ENCODE peak calls at places on chromosome 4, in eight cellular contexts. N is mesendoderm, A is gastrocnemius medialis, R is aorta, Z is SK-N-SH, U is suprapubic skin, E is K562, C is heart right ventricle. Q is an unnamed sample.
A peak's percentile ranks its signal among the peaks of the same experiment; 100 is the strongest.

GRCh38 chr4:103403619-103404018 is 205.5 kb upstream of the CENPE start:
- DNase-seq in N (no peak), R (no peak), A (no peak), E (no peak), U (no peak), C (no peak), Z (no peak), Q (no peak)

GRCh38 chr4:95362906-95363578 is 185.7 kb downstream of the UNC5C start:
- DNase-seq in Z (peak; percentile 48), E (peak; percentile 9), C (no peak), N (peak; percentile 65), U (no peak), A (no peak), R (no peak), Q (no peak)

GRCh38 chr4:36224969-36225903 is 19.1 kb downstream of the ARAP2 start:
- DNase-seq in U (no peak), N (peak; percentile 54), A (no peak), C (no peak), Z (no peak), E (no peak), R (no peak), Q (no peak)

GRCh38 chr4:177016541-177017141 is 223.9 kb upstream of the VEGFC start:
- DNase-seq in E (no peak), A (no peak), R (no peak), C (no peak), N (no peak), Z (no peak), U (no peak), Q (no peak)

GRCh38 chr4:56728512-56728911 is 47.4 kb upstream of the HOPX start:
- DNase-seq in E (no peak), A (peak; percentile 59), N (no peak), U (peak; percentile 73), C (peak; percentile 25), Z (no peak), R (no peak), Q (peak; percentile 79)

GRCh38 chr4:39542633-39543393 is 15.6 kb upstream of the UGDH start:
- DNase-seq in U (no peak), A (no peak), E (no peak), N (no peak), R (no peak), C (no peak), Z (no peak), Q (no peak)

GRCh38 chr4:2804449-2804972 is 11.6 kb downstream of the SH3BP2 start:
- DNase-seq in C (no peak), R (peak; percentile 61), U (peak; percentile 60), N (no peak), A (no peak), E (no peak), Z (no peak), Q (peak; percentile 31)

GRCh38 chr4:140802591-140802990 is 46.4 kb upstream of the TBC1D9 start:
- DNase-seq in E (no peak), U (no peak), N (no peak), Z (no peak), C (no peak), R (no peak), A (no peak), Q (no peak)

GRCh38 chr4:184453402-184454160 is 20.8 kb downstream of the IRF2 start:
- DNase-seq in R (no peak), N (peak; percentile 79), E (no peak), C (no peak), A (peak; percentile 40), Z (no peak), U (no peak), Q (peak; percentile 65)

GRCh38 chr4:114021445-114021844 is 42.0 kb upstream of the ARSJ start:
- DNase-seq in Z (no peak), E (no peak), R (no peak), U (no peak), N (no peak), C (no peak), A (no peak), Q (no peak)

GRCh38 chr4:29756966-29757365 is 963.2 kb upstream of the PCDH7 start:
- DNase-seq in R (no peak), N (peak; percentile 66), U (no peak), Z (no peak), A (no peak), C (no peak), E (no peak), Q (no peak)

GRCh38 chr4:155025762-155026457 is 182.5 kb upstream of the NPY2R start:
- DNase-seq in C (peak; percentile 15), R (no peak), E (peak; percentile 21), Z (no peak), N (peak; percentile 91), U (no peak), A (no peak), Q (no peak)

GRCh38 chr4:69835766-69836165 is 24.2 kb downstream of the SULT1E1 start:
- DNase-seq in E (no peak), Z (no peak), A (no peak), C (no peak), R (no peak), N (no peak), U (no peak), Q (no peak)

GRCh38 chr4:143344774-143345173 is 8.1 kb downstream of the GAB1 start:
- DNase-seq in U (no peak), A (no peak), N (no peak), E (no peak), C (no peak), R (no peak), Z (no peak), Q (no peak)

DNA sequence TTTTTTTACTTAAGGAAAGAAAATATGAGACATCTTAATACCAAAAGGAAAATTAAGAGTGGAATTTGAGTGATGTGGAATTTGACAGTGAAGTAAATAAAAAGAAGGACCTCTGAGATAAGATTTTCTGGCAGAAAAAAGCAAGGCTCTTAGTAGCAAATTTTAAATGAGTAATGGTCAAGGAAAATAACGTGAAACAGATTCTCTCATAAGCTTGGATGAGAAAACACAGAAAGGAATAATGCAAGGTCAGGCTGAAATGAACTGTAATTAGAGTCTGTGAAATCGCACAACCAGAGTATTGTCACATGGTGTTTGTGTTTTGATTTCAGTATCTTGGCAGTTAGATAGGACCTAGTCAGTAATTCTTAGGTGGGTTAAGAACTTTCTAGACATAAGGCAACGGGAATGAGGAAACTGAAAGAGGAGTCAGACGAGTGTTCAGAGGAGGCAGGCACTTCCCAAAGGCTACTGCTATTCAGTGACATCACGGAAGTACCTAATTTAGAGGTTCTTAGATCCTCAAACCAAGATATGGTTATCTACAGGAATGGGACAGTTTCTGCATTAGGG is 34.5 kb downstream of the LIMCH1 start:
- DNase-seq in Z (no peak), C (no peak), R (no peak), A (no peak), N (peak; percentile 13), E (no peak), U (no peak), Q (no peak)
- H3K4me3 ChIP-seq in Z (no peak overlapping the region), C (peak overlapping the region; percentile 1), R (no peak overlapping the region), A (peak overlapping the region; percentile 48), N (no peak overlapping the region), E (no peak overlapping the region), U (no peak overlapping the region), Q (no peak overlapping the region)

GRCh38 chr4:81606166-81606565 is 134.5 kb upstream of the RASGEF1B start:
- DNase-seq in E (no peak), A (no peak), Z (no peak), R (no peak), C (no peak), N (no peak), U (no peak), Q (no peak)

GRCh38 chr4:81605278-81605677 is 133.6 kb upstream of the RASGEF1B start:
- DNase-seq in N (peak; percentile 70), U (no peak), Z (no peak), C (no peak), R (no peak), A (no peak), E (no peak), Q (no peak)

GRCh38 chr4:81609844-81610243 is 138.1 kb upstream of the RASGEF1B start:
- DNase-seq in C (no peak), U (no peak), R (no peak), E (no peak), N (no peak), Z (no peak), A (no peak), Q (no peak)

GRCh38 chr4:81606796-81607550 is 135.3 kb upstream of the RASGEF1B start:
- DNase-seq in R (no peak), U (no peak), Z (no peak), N (peak; percentile 44), A (peak; percentile 15), E (no peak), C (no peak), Q (no peak)

GRCh38 chr4:81607947-81608346 is 136.2 kb upstream of the RASGEF1B start:
- DNase-seq in Z (no peak), U (no peak), N (no peak), C (no peak), R (no peak), E (no peak), A (no peak), Q (no peak)
- H3K4me1 ChIP-seq in Z (no peaks in the 10 kb centered on the region), U (no peaks in the 10 kb centered on the region), N (peaks cover 4% of the 10 kb centered on the region), C (peaks cover 11% of the 10 kb centered on the region), R (no peaks in the 10 kb centered on the region), E (no peaks in the 10 kb centered on the region), A (no peaks in the 10 kb centered on the region), Q (peaks cover 16% of the 10 kb centered on the region)

GRCh38 chr4:7843831-7844230 is 95.8 kb downstream of the AFAP1 start:
- DNase-seq in Z (no peak), A (no peak), C (no peak), E (no peak), N (no peak), R (no peak), U (no peak), Q (no peak)

GRCh38 chr4:7841071-7841470 is 98.6 kb downstream of the AFAP1 start:
- DNase-seq in N (no peak), E (no peak), Z (no peak), C (no peak), R (no peak), A (no peak), U (no peak), Q (no peak)

GRCh38 chr4:7839856-7840255 is 99.8 kb downstream of the AFAP1 start:
- DNase-seq in U (no peak), Z (no peak), C (no peak), A (no peak), N (no peak), R (no peak), E (no peak), Q (no peak)

GRCh38 chr4:7844247-7844991 is 95.2 kb downstream of the AFAP1 start:
- DNase-seq in N (peak; percentile 91), C (peak; percentile 81), A (peak; percentile 78), Z (peak; percentile 73), E (peak; percentile 61), R (peak; percentile 91), U (peak; percentile 83), Q (peak; percentile 63)

GRCh38 chr4:7842384-7843279 is 97.0 kb downstream of the AFAP1 start:
- DNase-seq in A (peak; percentile 63), N (peak; percentile 94), Z (no peak), E (no peak), U (no peak), R (peak; percentile 86), C (peak; percentile 48), Q (no peak)
- H3K27me3 ChIP-seq in A (no peaks in the 10 kb centered on the region), N (no peaks in the 10 kb centered on the region), Z (no peaks in the 10 kb centered on the region), E (peaks cover 38% of the 10 kb centered on the region), U (no peaks in the 10 kb centered on the region), R (no peaks in the 10 kb centered on the region), C (no peaks in the 10 kb centered on the region), Q (no peaks in the 10 kb centered on the region)

DNA sequence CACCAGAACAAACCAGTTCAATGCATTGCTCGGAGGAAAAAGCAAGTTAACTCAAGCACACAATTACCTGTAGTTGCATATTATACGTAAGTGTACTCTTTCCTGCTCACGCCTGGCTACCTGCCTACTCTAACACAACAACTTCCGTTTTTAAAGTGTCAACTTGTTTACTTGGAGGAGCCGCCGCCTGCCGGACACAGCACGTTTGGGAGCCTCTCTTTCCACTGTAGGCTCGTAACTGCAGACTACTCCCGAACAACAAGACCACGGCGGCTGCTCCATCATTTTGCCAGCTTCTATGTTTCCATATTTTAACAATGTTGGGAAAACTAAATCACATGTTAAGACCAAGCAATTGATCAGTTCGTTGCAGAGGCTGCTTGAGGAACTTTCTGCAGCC is 882 bp downstream of the MTNR1A start:
- DNase-seq in C (no peak), U (no peak), E (no peak), A (no peak), R (no peak), N (peak; percentile 82), Z (no peak), Q (no peak)
- H3K4me3 ChIP-seq in C (peak overlapping the region; percentile 31), U (peak overlapping the region; percentile 46), E (no peak overlapping the region), A (peak overlapping the region; percentile 25), R (no peak overlapping the region), N (peak overlapping the region; percentile 57), Z (peak overlapping the region; percentile 49), Q (peak overlapping the region; percentile 21)

Q was measured in left lung.